ENCODE peak calls at places on chromosomes 13 and 19, in ten cellular contexts. One of them, this sample, is unnamed.

GRCh38 chr19:34193876-34194275 is 21.6 kb downstream of the LSM14A start:
- DNase-seq in sigmoid colon: no peak
- DNase-seq in K562: no peak
- DNase-seq in breast epithelium: no peak
- DNase-seq in GM12892: no peak
- DNase-seq in vagina: no peak
- DNase-seq in HCT116: no peak
- DNase-seq in stomach: no peak
- DNase-seq in transverse colon: no peak
- DNase-seq in suprapubic skin: no peak
- DNase-seq in this sample: no peak

GRCh38 chr19:44607049-44607448 is 6.3 kb upstream of the IGSF23 start:
- DNase-seq in sigmoid colon: no peak
- DNase-seq in K562: no peak
- DNase-seq in breast epithelium: no peak
- DNase-seq in GM12892: no peak
- DNase-seq in vagina: no peak
- DNase-seq in HCT116: no peak
- DNase-seq in stomach: no peak
- DNase-seq in transverse colon: no peak
- DNase-seq in suprapubic skin: no peak
- DNase-seq in this sample: no peak

GRCh38 chr19:7505682-7506384 is 10.1 kb upstream of the ZNF358 start:
- DNase-seq in sigmoid colon: peak; percentile 64
- DNase-seq in K562: peak; percentile 94
- DNase-seq in breast epithelium: no peak
- DNase-seq in GM12892: no peak
- DNase-seq in vagina: no peak
- DNase-seq in HCT116: no peak
- DNase-seq in stomach: no peak
- DNase-seq in transverse colon: peak; percentile 74
- DNase-seq in suprapubic skin: no peak
- DNase-seq in this sample: no peak

GRCh38 chr19:11612816-11613511 is 15.7 kb downstream of the ZNF627 start:
- DNase-seq in sigmoid colon: no peak
- DNase-seq in K562: no peak
- DNase-seq in breast epithelium: no peak
- DNase-seq in GM12892: no peak
- DNase-seq in vagina: no peak
- DNase-seq in HCT116: no peak
- DNase-seq in stomach: no peak
- DNase-seq in transverse colon: no peak
- DNase-seq in suprapubic skin: no peak
- DNase-seq in this sample: no peak

GRCh38 chr13:47168086-47168485 is 271.2 kb upstream of the HTR2A start:
- DNase-seq in sigmoid colon: no peak
- DNase-seq in K562: no peak
- DNase-seq in breast epithelium: no peak
- DNase-seq in GM12892: no peak
- DNase-seq in vagina: no peak
- DNase-seq in HCT116: no peak
- DNase-seq in stomach: no peak
- DNase-seq in transverse colon: no peak
- DNase-seq in suprapubic skin: no peak
- DNase-seq in this sample: no peak

GRCh38 chr13:42660367-42660965 is 86.5 kb downstream of the TNFSF11 start:
- DNase-seq in sigmoid colon: no peak
- DNase-seq in K562: no peak
- DNase-seq in breast epithelium: no peak
- DNase-seq in GM12892: no peak
- DNase-seq in vagina: no peak
- DNase-seq in HCT116: no peak
- DNase-seq in stomach: no peak
- DNase-seq in transverse colon: no peak
- DNase-seq in suprapubic skin: no peak
- DNase-seq in this sample: no peak

GRCh38 chr13:90416938-90417337 is 930.5 kb upstream of the MIR17HG start:
- DNase-seq in sigmoid colon: no peak
- DNase-seq in K562: no peak
- DNase-seq in breast epithelium: no peak
- DNase-seq in GM12892: no peak
- DNase-seq in vagina: no peak
- DNase-seq in HCT116: no peak
- DNase-seq in stomach: no peak
- DNase-seq in transverse colon: no peak
- DNase-seq in suprapubic skin: no peak
- DNase-seq in this sample: no peak

GRCh38 chr19:42423462-42424344 is 3.5 kb downstream of the LIPE start:
- DNase-seq in sigmoid colon: peak; percentile 92
- DNase-seq in K562: no peak
- DNase-seq in breast epithelium: peak; percentile 69
- DNase-seq in GM12892: peak; percentile 95
- DNase-seq in vagina: no peak
- DNase-seq in HCT116: peak; percentile 84
- DNase-seq in stomach: peak; percentile 87
- DNase-seq in transverse colon: peak; percentile 92
- DNase-seq in suprapubic skin: peak; percentile 89
- DNase-seq in this sample: peak; percentile 86

GRCh38 chr19:2426661-2427322 is 594 bp downstream of the TIMM13 start:
- DNase-seq in sigmoid colon: peak; percentile 79
- DNase-seq in K562: peak; percentile 90
- DNase-seq in breast epithelium: no peak
- DNase-seq in GM12892: peak; percentile 74
- DNase-seq in vagina: no peak
- DNase-seq in HCT116: peak; percentile 16
- DNase-seq in stomach: peak; percentile 41
- DNase-seq in transverse colon: peak; percentile 53
- DNase-seq in suprapubic skin: no peak
- DNase-seq in this sample: no peak

GRCh38 chr19:2428756-2429711 is 1.6 kb upstream of the TIMM13 start:
- DNase-seq in sigmoid colon: no peak
- DNase-seq in K562: no peak
- DNase-seq in breast epithelium: no peak
- DNase-seq in GM12892: no peak
- DNase-seq in vagina: no peak
- DNase-seq in HCT116: no peak
- DNase-seq in stomach: no peak
- DNase-seq in transverse colon: no peak
- DNase-seq in suprapubic skin: no peak
- DNase-seq in this sample: no peak

GRCh38 chr19:2427323-2428026 is at the start of gene TIMM13:
- DNase-seq in sigmoid colon: peak; percentile 99
- DNase-seq in K562: peak; percentile 91
- DNase-seq in breast epithelium: peak; percentile 97
- DNase-seq in GM12892: peak; percentile 97
- DNase-seq in vagina: peak; percentile 96
- DNase-seq in HCT116: peak; percentile 88
- DNase-seq in stomach: peak; percentile 97
- DNase-seq in transverse colon: peak; percentile 97
- DNase-seq in suprapubic skin: peak; percentile 99
- DNase-seq in this sample: peak; percentile 94

GRCh38 chr19:2429917-2430570 is 2.7 kb upstream of the TIMM13 start:
- DNase-seq in sigmoid colon: no peak
- DNase-seq in K562: no peak
- DNase-seq in breast epithelium: no peak
- DNase-seq in GM12892: no peak
- DNase-seq in vagina: no peak
- DNase-seq in HCT116: no peak
- DNase-seq in stomach: no peak
- DNase-seq in transverse colon: no peak
- DNase-seq in suprapubic skin: no peak
- DNase-seq in this sample: no peak

DNA sequence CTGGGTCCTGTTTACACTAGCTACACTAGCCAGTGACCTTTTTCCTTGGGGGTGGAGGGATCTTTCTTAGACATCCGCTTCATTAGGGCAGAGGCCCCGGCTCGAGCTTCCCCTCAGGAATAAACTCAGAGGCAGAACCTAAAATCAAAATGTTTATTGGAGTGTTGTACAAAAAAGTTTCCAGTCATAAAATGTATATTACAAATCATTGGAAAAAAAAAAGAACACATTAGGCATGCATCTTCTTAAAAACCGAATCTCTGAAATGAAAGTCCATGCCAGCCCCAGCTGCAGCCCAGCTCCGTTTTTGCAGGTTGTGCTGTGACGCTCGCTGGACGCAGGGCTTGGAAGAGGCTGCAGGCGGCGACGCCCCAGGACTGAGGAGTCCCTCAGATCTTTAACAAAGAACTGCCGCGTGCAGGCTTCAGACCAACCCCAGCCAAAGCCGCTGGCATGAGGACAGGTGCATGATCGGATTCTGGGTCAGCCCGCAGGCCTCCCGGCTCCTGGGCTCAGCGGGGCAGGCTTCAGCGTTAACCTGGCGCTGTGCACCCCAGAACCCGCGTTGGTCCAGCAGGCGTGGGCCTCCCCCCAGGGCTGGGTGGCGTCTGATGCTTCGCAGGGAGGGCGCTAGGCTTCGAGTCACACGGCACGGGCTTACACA is 773 bp upstream of the TIMM13 start:
- DNase-seq in sigmoid colon: peak; percentile 84
- DNase-seq in K562: no peak
- DNase-seq in breast epithelium: no peak
- DNase-seq in GM12892: no peak
- DNase-seq in vagina: no peak
- DNase-seq in HCT116: no peak
- DNase-seq in stomach: peak; percentile 41
- DNase-seq in transverse colon: peak; percentile 39
- DNase-seq in suprapubic skin: no peak
- DNase-seq in this sample: peak; percentile 19
- TF ChIP-seq POLR2AphosphoS5 in sigmoid colon: peak; percentile 10
- TF ChIP-seq POLR2AphosphoS5 in K562: peak; percentile 35
- TF ChIP-seq POLR2AphosphoS5 in breast epithelium: no peak
- TF ChIP-seq POLR2AphosphoS5 in GM12892: no peak
- TF ChIP-seq POLR2AphosphoS5 in vagina: no peak
- TF ChIP-seq POLR2AphosphoS5 in HCT116: peak; percentile 10
- TF ChIP-seq POLR2AphosphoS5 in stomach: no peak
- TF ChIP-seq POLR2AphosphoS5 in transverse colon: no peak
- TF ChIP-seq POLR2AphosphoS5 in suprapubic skin: no peak
- TF ChIP-seq POLR2AphosphoS5 in this sample: no peak

GRCh38 chr19:35757749-35758608 is at the start of gene PROSER3:
- DNase-seq in sigmoid colon: peak; percentile 100
- DNase-seq in K562: peak; percentile 96
- DNase-seq in breast epithelium: peak; percentile 99
- DNase-seq in GM12892: peak; percentile 98
- DNase-seq in vagina: peak; percentile 100
- DNase-seq in HCT116: peak; percentile 99
- DNase-seq in stomach: peak; percentile 98
- DNase-seq in transverse colon: peak; percentile 98
- DNase-seq in suprapubic skin: peak; percentile 99
- DNase-seq in this sample: peak; percentile 99

GRCh38 chr19:35756373-35757230 is at the start of gene HSPB6:
- DNase-seq in sigmoid colon: peak; percentile 90
- DNase-seq in K562: no peak
- DNase-seq in breast epithelium: no peak
- DNase-seq in GM12892: no peak
- DNase-seq in vagina: peak; percentile 92
- DNase-seq in HCT116: no peak
- DNase-seq in stomach: peak; percentile 35
- DNase-seq in transverse colon: peak; percentile 42
- DNase-seq in suprapubic skin: no peak
- DNase-seq in this sample: no peak

GRCh38 chr19:35755160-35755549 is 1.7 kb downstream of the HSPB6 start:
- DNase-seq in sigmoid colon: no peak
- DNase-seq in K562: no peak
- DNase-seq in breast epithelium: no peak
- DNase-seq in GM12892: no peak
- DNase-seq in vagina: peak; percentile 95
- DNase-seq in HCT116: no peak
- DNase-seq in stomach: no peak
- DNase-seq in transverse colon: no peak
- DNase-seq in suprapubic skin: peak; percentile 90
- DNase-seq in this sample: no peak

GRCh38 chr19:35755550-35756371 is 1.1 kb downstream of the HSPB6 start:
- DNase-seq in sigmoid colon: peak; percentile 98
- DNase-seq in K562: no peak
- DNase-seq in breast epithelium: peak; percentile 80
- DNase-seq in GM12892: no peak
- DNase-seq in vagina: peak; percentile 95
- DNase-seq in HCT116: no peak
- DNase-seq in stomach: peak; percentile 60
- DNase-seq in transverse colon: peak; percentile 79
- DNase-seq in suprapubic skin: peak; percentile 93
- DNase-seq in this sample: peak; percentile 38

GRCh38 chr19:35757231-35757748 is 461 bp upstream of the HSPB6 start:
- DNase-seq in sigmoid colon: peak; percentile 99
- DNase-seq in K562: peak; percentile 56
- DNase-seq in breast epithelium: no peak
- DNase-seq in GM12892: no peak
- DNase-seq in vagina: peak; percentile 99
- DNase-seq in HCT116: no peak
- DNase-seq in stomach: peak; percentile 49
- DNase-seq in transverse colon: peak; percentile 74
- DNase-seq in suprapubic skin: peak; percentile 90
- DNase-seq in this sample: no peak
- TF ChIP-seq POLR2A in sigmoid colon: no peak
- TF ChIP-seq POLR2A in K562: no peak
- TF ChIP-seq POLR2A in breast epithelium: no peak
- TF ChIP-seq POLR2A in GM12892: no peak
- TF ChIP-seq POLR2A in vagina: no peak
- TF ChIP-seq POLR2A in HCT116: peak; percentile 10
- TF ChIP-seq POLR2A in stomach: no peak
- TF ChIP-seq POLR2A in transverse colon: no peak
- TF ChIP-seq POLR2A in suprapubic skin: no peak
- TF ChIP-seq POLR2A in this sample: no peak

GRCh38 chr19:18762125-18763023 is 28.7 kb downstream of the COMP start:
- DNase-seq in sigmoid colon: peak; percentile 87
- DNase-seq in K562: no peak
- DNase-seq in breast epithelium: peak; percentile 96
- DNase-seq in GM12892: no peak
- DNase-seq in vagina: no peak
- DNase-seq in HCT116: peak; percentile 26
- DNase-seq in stomach: peak; percentile 98
- DNase-seq in transverse colon: peak; percentile 87
- DNase-seq in suprapubic skin: no peak
- DNase-seq in this sample: peak; percentile 93

GRCh38 chr19:18765224-18765623 is 25.9 kb downstream of the COMP start:
- DNase-seq in sigmoid colon: no peak
- DNase-seq in K562: no peak
- DNase-seq in breast epithelium: no peak
- DNase-seq in GM12892: no peak
- DNase-seq in vagina: no peak
- DNase-seq in HCT116: no peak
- DNase-seq in stomach: no peak
- DNase-seq in transverse colon: peak; percentile 33
- DNase-seq in suprapubic skin: no peak
- DNase-seq in this sample: no peak

GRCh38 chr19:18761531-18762110 is 29.5 kb downstream of the COMP start:
- DNase-seq in sigmoid colon: no peak
- DNase-seq in K562: no peak
- DNase-seq in breast epithelium: no peak
- DNase-seq in GM12892: no peak
- DNase-seq in vagina: no peak
- DNase-seq in HCT116: no peak
- DNase-seq in stomach: peak; percentile 50
- DNase-seq in transverse colon: no peak
- DNase-seq in suprapubic skin: no peak
- DNase-seq in this sample: no peak

GRCh38 chr19:18763674-18764590 is 27.2 kb downstream of the COMP start:
- DNase-seq in sigmoid colon: no peak
- DNase-seq in K562: peak; percentile 73
- DNase-seq in breast epithelium: peak; percentile 78
- DNase-seq in GM12892: no peak
- DNase-seq in vagina: no peak
- DNase-seq in HCT116: no peak
- DNase-seq in stomach: no peak
- DNase-seq in transverse colon: no peak
- DNase-seq in suprapubic skin: no peak
- DNase-seq in this sample: peak; percentile 66

DNA sequence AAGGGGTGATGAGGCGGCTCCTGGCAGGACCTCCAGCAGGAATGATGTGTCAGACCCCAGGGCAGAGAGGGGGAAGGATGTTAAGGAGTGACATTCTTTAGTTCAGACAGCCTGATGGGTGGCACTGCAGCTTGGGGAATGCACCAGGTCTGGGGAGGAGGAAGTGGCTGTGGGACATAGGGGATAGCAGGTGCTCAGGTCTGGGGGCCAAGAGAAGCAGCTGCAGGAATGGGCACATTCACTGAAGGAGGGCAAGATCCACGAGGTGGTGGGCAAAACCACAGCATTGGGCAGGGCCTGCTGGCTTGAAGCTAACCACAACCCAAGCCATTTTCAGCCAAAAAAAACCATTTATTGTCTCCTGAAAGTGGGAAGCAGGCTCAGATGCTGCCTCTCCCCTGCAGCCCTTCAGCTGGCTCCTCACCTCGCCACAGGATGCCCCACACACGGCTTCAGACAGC is 26.5 kb downstream of the COMP start:
- DNase-seq in sigmoid colon: no peak
- DNase-seq in K562: no peak
- DNase-seq in breast epithelium: no peak
- DNase-seq in GM12892: no peak
- DNase-seq in vagina: no peak
- DNase-seq in HCT116: no peak
- DNase-seq in stomach: no peak
- DNase-seq in transverse colon: no peak
- DNase-seq in suprapubic skin: no peak
- DNase-seq in this sample: no peak
- TF ChIP-seq POLR2AphosphoS5 in sigmoid colon: no peak
- TF ChIP-seq POLR2AphosphoS5 in K562: no peak
- TF ChIP-seq POLR2AphosphoS5 in breast epithelium: no peak
- TF ChIP-seq POLR2AphosphoS5 in GM12892: no peak
- TF ChIP-seq POLR2AphosphoS5 in vagina: no peak
- TF ChIP-seq POLR2AphosphoS5 in HCT116: no peak
- TF ChIP-seq POLR2AphosphoS5 in stomach: no peak
- TF ChIP-seq POLR2AphosphoS5 in transverse colon: no peak
- TF ChIP-seq POLR2AphosphoS5 in suprapubic skin: no peak
- TF ChIP-seq POLR2AphosphoS5 in this sample: no peak

GRCh38 chr13:20350819-20351218 is 118.7 kb upstream of the GJB6 start:
- DNase-seq in sigmoid colon: no peak
- DNase-seq in K562: no peak
- DNase-seq in breast epithelium: no peak
- DNase-seq in GM12892: no peak
- DNase-seq in vagina: no peak
- DNase-seq in HCT116: no peak
- DNase-seq in stomach: no peak
- DNase-seq in transverse colon: no peak
- DNase-seq in suprapubic skin: no peak
- DNase-seq in this sample: no peak
- TF ChIP-seq POLR2A in sigmoid colon: no peak
- TF ChIP-seq POLR2A in K562: no peak
- TF ChIP-seq POLR2A in breast epithelium: no peak
- TF ChIP-seq POLR2A in GM12892: no peak
- TF ChIP-seq POLR2A in vagina: no peak
- TF ChIP-seq POLR2A in HCT116: no peak
- TF ChIP-seq POLR2A in stomach: no peak
- TF ChIP-seq POLR2A in transverse colon: no peak
- TF ChIP-seq POLR2A in suprapubic skin: no peak
- TF ChIP-seq POLR2A in this sample: no peak